ENCODE peak calls at places on chromosomes 1 and 21, in five cellular contexts. F is mesenchymal stem cell, J is H1, P is IMR-90, A is H9. O is an unnamed sample.

GRCh38 chr1:7702365-7702764 is 68.7 kb upstream of the VAMP3 start:
- DNase-seq in F (no peak), A (peak; percentile 52), J (no peak), P (no peak), O (no peak)

GRCh38 chr1:50236656-50237055 is 127.9 kb downstream of the ELAVL4 start:
- DNase-seq in J (no peak), P (no peak), A (no peak), F (no peak), O (no peak)

GRCh38 chr1:100793661-100794060 is 74.1 kb downstream of the VCAM1 start:
- DNase-seq in A (no peak), J (no peak), P (no peak), F (no peak), O (no peak)

GRCh38 chr1:153532161-153532560 is 3.6 kb downstream of the S100A6 start:
- DNase-seq in J (no peak), F (no peak), A (no peak), P (no peak), O (no peak)

GRCh38 chr1:110485725-110486124 is 33.2 kb downstream of the KCNA10 start:
- DNase-seq in A (no peak), P (no peak), F (no peak), J (no peak), O (no peak)

GRCh38 chr1:6234502-6235295 is 1.1 kb downstream of the ICMT start:
- DNase-seq in P (peak; percentile 45), J (no peak), A (no peak), F (peak; percentile 17), O (peak; percentile 15)

GRCh38 chr1:151720190-151720953 is 950 bp upstream of the RIIAD1 start:
- DNase-seq in A (no peak), F (peak; percentile 52), P (peak; percentile 22), J (no peak), O (no peak)

GRCh38 chr1:167630568-167631385 is 745 bp downstream of the RCSD1 start:
- DNase-seq in J (no peak), A (no peak), P (no peak), F (no peak), O (no peak)

GRCh38 chr1:66637146-66637545 is 103.2 kb downstream of the SGIP1 start:
- DNase-seq in F (no peak), A (no peak), P (no peak), J (no peak), O (no peak)

GRCh38 chr1:62082456-62083363 is 111.9 kb upstream of the L1TD1 start:
- DNase-seq in J (no peak), F (peak; percentile 53), P (peak; percentile 34), A (peak; percentile 45), O (peak; percentile 77)

GRCh38 chr1:41901551-41901950 is 17.2 kb downstream of the HIVEP3 start:
- DNase-seq in P (no peak), F (peak; percentile 48), A (no peak), J (no peak), O (no peak)

GRCh38 chr1:62286778-62287224 is 32.4 kb downstream of the KANK4 start:
- DNase-seq in A (peak; percentile 72), J (peak; percentile 36), F (no peak), P (no peak), O (no peak)

GRCh38 chr21:32312976-32313375 is 14.3 kb downstream of the MRAP start:
- DNase-seq in A (no peak), F (no peak), J (no peak), P (no peak), O (no peak)

GRCh38 chr21:32314806-32315205 is 16.2 kb downstream of the MRAP start:
- DNase-seq in F (no peak), P (no peak), J (no peak), A (no peak), O (no peak)

GRCh38 chr21:32317726-32318125 is 19.1 kb downstream of the MRAP start:
- DNase-seq in F (no peak), J (no peak), A (no peak), P (no peak), O (no peak)

GRCh38 chr21:32316363-32317215 is 17.9 kb downstream of the MRAP start:
- DNase-seq in P (no peak), A (no peak), F (no peak), J (no peak), O (no peak)

DNA sequence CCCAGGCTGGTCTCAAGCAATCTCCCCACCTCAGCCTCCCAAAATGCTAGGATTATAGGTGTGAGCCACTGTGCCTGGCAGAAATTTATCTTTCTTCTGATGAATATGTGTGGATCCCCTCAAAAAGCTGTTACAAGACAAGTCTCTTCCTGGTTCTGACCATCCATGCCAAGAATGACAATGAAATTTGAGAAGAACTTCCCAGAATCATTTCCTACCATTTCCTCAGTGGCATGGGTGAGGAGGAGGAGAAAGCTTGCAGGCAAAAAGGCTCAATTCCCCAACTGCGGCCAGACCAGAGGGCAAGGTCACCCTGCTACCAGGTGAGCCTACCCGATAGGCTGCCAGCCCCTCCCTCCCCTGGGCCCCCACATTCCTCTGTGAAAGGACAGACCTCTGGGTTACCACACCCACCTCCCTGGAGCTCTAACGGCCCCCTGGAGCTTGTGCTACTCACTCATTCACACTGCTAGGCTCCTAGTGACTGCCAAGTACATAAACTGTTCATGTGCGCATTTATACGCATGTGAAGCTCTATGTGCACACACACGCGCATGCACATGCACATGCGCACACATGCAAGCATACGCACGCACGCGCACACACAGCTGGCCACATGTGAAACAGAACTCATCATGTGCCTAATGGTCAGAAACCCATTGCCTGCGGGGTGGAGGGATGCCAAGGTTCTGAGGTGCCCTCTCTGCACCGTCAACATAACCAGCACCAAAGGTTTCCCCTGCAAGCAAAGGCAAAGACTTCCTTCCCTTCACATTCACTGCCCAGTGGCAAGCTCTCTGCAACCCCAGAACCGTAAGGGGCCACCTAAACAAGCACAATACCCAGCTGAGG is 17.1 kb downstream of the MRAP start:
- DNase-seq in F (no peak), P (no peak), A (no peak), J (no peak), O (no peak)
- H4K91ac ChIP-seq in F (no peak overlapping the region), P (no peak overlapping the region), A (no peak overlapping the region), J (no peak overlapping the region), O (no peak overlapping the region)

DNA sequence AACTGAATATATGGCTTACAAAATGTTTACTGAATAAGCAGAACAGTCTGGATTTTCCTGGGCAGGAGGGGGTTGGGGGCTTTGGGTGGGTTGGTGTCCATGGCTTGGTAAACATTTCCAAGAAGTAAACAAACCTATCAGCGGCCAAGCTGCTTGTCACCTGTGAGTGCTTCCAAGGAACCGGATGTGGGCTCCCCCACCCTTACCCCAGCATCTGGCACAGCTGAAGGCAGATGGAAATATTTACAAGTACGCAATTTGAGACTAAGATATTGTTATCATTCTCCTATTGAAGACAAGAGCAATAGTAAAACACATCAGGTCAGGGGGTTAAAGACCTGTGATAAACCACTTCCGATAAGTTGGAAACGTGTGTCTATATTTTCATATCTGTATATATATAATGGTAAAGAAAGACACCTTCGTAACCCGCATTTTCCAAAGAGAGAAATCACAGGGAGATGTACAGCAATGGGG is at the start of gene CLCA1:
- DNase-seq in F (no peak), J (no peak), A (no peak), P (no peak), O (no peak)
- H4K8ac ChIP-seq in F (no peak within 1 kb of the TSS), J (no peak within 1 kb of the TSS), A (no peak within 1 kb of the TSS), P (no peak within 1 kb of the TSS), O (no peak within 1 kb of the TSS)

GRCh38 chr1:3164671-3165070 is 95.7 kb downstream of the PRDM16 start:
- DNase-seq in J (no peak), F (no peak), P (no peak), A (no peak), O (no peak)
- H4K91ac ChIP-seq in J (no peak overlapping the region), F (no peak overlapping the region), P (no peak overlapping the region), A (no peak overlapping the region), O (no peak overlapping the region)

DNA sequence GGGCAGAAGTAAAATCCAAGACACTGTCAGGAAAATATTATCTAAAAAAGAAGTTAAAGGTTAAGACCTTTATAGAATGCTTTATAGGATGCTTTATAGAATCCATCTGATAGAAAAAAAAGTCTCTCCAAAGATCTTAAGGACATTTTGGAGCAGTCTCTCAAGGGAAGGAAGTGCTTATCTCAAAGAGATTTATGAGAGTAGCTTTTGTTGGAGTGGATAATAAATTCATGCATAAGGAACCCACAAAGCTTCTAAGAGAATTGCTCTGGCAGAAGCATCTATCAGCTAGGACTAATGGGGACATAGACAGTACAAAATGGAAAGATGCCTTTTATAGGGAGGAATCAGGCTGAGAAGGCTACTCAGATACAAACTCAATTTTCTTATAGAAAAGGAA is 12.9 kb upstream of the CAP1 start:
- DNase-seq in P (no peak), A (no peak), F (no peak), J (no peak), O (no peak)
- H4K8ac ChIP-seq in P (no peak overlapping the region), A (no peak overlapping the region), F (no peak overlapping the region), J (no peak overlapping the region), O (no peak overlapping the region)

GRCh38 chr1:243483952-243484351 is 228.1 kb downstream of the SDCCAG8 start:
- DNase-seq in F (no peak), P (no peak), J (no peak), A (no peak), O (no peak)
- H4K91ac ChIP-seq in F (no peak overlapping the region), P (no peak overlapping the region), J (peak overlapping the region; percentile 70), A (no peak overlapping the region), O (no peak overlapping the region)

DNA sequence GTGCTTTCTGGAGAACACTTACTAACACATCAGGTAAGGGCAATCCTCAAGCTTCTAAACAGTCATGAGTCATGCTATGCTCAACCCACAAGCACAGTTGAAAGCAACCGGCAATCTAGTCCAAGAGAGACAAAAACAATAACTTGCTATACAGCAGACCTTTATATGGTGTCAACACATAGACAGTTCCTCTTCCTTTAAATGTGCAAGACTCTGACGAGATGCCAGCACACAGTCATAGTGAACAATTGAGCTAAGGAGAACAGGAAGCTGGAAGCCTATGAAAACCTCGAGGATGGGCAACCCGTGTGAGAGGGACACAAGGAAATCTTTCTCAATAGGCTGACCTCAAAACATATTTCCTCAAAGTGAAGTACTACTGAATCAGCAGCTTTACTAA is 5.3 kb downstream of the ADIPOR1 start:
- DNase-seq in A (no peak), F (peak; percentile 36), J (no peak), P (peak; percentile 53), O (peak; percentile 31)
- H4K8ac ChIP-seq in A (no peak overlapping the region), F (no peak overlapping the region), J (no peak overlapping the region), P (no peak overlapping the region), O (no peak overlapping the region)